ENCODE peak calls at places on chromosomes 7 and 10, in four cellular contexts. P, I, U and C are unnamed samples. For H3K4me1, the result is how much of the 10 kb centered on the place peaks cover.

GRCh38 chr7:158228986-158229385 is 358.6 kb downstream of the PTPRN2 start:
- DNase-seq in P (peak), I (no peak), U (no peak), C (peak)

GRCh38 chr10:78960316-78960800 is 108.4 kb upstream of the ZMIZ1 start:
- DNase-seq in P (no peak), I (peak), U (no peak), C (no peak)

GRCh38 chr10:78916227-78916626 is 152.5 kb upstream of the ZMIZ1 start:
- DNase-seq in P (no peak), I (no peak), U (no peak), C (no peak)

GRCh38 chr10:50582766-50583762 is 40.7 kb downstream of the SGMS1 start:
- DNase-seq in P (peak), I (no peak), U (no peak), C (no peak)

GRCh38 chr10:34187201-34187600 is 627.9 kb downstream of the PARD3 start:
- DNase-seq in P (no peak), I (peak), U (no peak), C (no peak)

GRCh38 chr7:159025161-159025779 is 119.4 kb downstream of the VIPR2 start:
- DNase-seq in P (no peak), I (no peak), U (no peak), C (no peak)

GRCh38 chr7:86964973-86965726 is 94.3 kb downstream of the ELAPOR2 start:
- DNase-seq in P (peak), I (no peak), U (no peak), C (no peak)

GRCh38 chr7:156510966-156511365 is 129.6 kb upstream of the RNF32 start:
- DNase-seq in P (no peak), I (no peak), U (no peak), C (no peak)

GRCh38 chr10:22693371-22693784 is 21.0 kb downstream of the PIP4K2A start:
- DNase-seq in P (no peak), I (peak), U (no peak), C (no peak)

GRCh38 chr10:127989481-127989964 is 82.6 kb downstream of the PTPRE start:
- DNase-seq in P (no peak), I (no peak), U (no peak), C (no peak)

GRCh38 chr10:110420401-110421193 is 77.1 kb upstream of the DUSP5 start:
- DNase-seq in P (no peak), I (peak), U (no peak), C (peak)

GRCh38 chr7:18345641-18346234 is 149.8 kb upstream of the HDAC9 start:
- DNase-seq in P (peak), I (peak), U (peak), C (peak)

GRCh38 chr7:150612925-150613324 is 19.3 kb downstream of the GIMAP6 start:
- DNase-seq in P (no peak), I (no peak), U (no peak), C (no peak)

GRCh38 chr7:54839538-54840213 is 80.7 kb upstream of the SEC61G start:
- DNase-seq in P (peak), I (peak), U (no peak), C (no peak)

GRCh38 chr10:21626457-21627161 is 92.6 kb downstream of the MLLT10 start:
- DNase-seq in P (no peak), I (no peak), U (no peak), C (no peak)

GRCh38 chr7:75967573-75967997 is 26.8 kb downstream of the TMEM120A start:
- DNase-seq in P (no peak), I (no peak), U (no peak), C (no peak)

DNA sequence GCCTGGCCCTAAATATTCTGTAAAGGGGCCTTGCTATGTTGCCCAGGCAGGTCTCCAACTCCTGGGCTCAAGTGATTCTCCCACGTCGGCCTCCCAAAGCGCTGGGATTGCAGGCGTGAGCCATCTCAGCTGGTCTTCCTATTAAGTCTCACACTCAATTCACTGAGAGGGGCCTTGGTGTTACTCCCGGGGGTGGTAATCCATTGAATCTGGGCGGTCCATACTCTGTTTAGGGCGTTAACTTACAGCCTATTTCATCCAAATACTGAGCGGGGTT is 665 bp upstream of the SRRT start:
- DNase-seq in P (peak), I (no peak), U (no peak), C (no peak)
- H3K4me3 ChIP-seq in P (peak), I (peak), U (peak), C (peak)

GRCh38 chr7:101954494-101954893 is 137.1 kb downstream of the CUX1 start:
- DNase-seq in P (no peak), I (no peak), U (peak), C (peak)

GRCh38 chr7:101951757-101952156 is 134.3 kb downstream of the CUX1 start:
- DNase-seq in P (no peak), I (no peak), U (no peak), C (peak)

GRCh38 chr7:101950450-101951119 is 133.2 kb downstream of the CUX1 start:
- DNase-seq in P (peak), I (no peak), U (no peak), C (no peak)

GRCh38 chr7:101952355-101953247 is 135.2 kb downstream of the CUX1 start:
- DNase-seq in P (no peak), I (peak), U (no peak), C (no peak)

GRCh38 chr7:101953248-101953819 is 135.9 kb downstream of the CUX1 start:
- DNase-seq in P (no peak), I (no peak), U (no peak), C (peak)
- H3K4me1 ChIP-seq in P (under half), I (under half), U (half or more), C (half or more)

DNA sequence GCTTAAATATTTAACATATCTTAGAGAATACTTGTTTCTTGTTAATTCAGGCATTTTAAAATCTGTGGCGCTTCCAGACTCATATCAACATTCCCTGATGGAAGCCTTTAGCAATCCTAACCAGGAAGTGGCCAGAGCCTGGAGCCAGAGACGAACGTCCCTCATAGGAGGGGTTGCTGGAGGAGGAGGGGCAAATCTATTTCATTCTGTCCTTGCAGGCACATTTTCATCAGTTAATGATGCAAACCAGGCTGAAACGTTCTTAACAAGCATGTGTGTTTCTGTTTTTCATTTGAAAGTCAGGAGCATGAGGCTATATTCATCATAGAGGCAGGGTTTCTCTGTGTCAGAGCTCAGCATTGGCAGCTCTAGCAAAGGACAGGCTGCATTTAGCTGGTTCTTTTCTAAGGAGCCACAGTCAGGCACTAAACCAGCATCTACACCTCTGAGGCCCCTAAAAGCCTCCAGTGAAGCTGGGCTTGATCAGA is 17.8 kb upstream of the IFIT2 start:
- DNase-seq in P (peak), I (peak), U (no peak), C (no peak)
- H3K4me3 ChIP-seq in P (no peak), I (no peak), U (no peak), C (no peak)

GRCh38 chr7:22433710-22434460 is 66.1 kb downstream of the STEAP1B start:
- DNase-seq in P (peak), I (no peak), U (peak), C (no peak)
- H3K4me1 ChIP-seq in P (under half), I (under half), U (under half), C (under half)

DNA sequence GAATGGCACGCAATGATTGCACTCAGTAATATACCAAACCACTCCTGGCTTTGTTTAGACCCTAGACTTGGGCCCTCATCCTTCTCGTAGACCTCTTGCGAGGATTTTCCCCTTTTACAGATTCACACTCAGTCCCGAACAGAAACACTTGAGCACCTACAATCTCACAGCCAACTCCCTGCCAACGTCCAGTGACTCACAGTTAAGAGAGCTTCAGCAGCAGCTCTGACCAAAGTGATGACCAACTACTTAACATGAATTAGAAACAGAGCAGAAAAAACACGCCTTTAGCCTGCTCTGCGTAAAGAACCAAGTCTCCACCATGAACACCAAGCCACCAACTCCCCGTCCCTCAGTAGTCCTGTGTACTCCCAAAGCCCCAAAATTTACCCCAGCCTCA is 2.2 kb downstream of the DNAJC30 start:
- DNase-seq in P (no peak), I (no peak), U (no peak), C (no peak)
- H3K4me3 ChIP-seq in P (no peak), I (no peak), U (peak), C (no peak)

GRCh38 chr10:86706401-86706841 is 38.1 kb downstream of the LDB3 start:
- DNase-seq in P (no peak), I (no peak), U (no peak), C (no peak)
- H3K4me1 ChIP-seq in P (under half), I (under half), U (under half), C (under half)

DNA sequence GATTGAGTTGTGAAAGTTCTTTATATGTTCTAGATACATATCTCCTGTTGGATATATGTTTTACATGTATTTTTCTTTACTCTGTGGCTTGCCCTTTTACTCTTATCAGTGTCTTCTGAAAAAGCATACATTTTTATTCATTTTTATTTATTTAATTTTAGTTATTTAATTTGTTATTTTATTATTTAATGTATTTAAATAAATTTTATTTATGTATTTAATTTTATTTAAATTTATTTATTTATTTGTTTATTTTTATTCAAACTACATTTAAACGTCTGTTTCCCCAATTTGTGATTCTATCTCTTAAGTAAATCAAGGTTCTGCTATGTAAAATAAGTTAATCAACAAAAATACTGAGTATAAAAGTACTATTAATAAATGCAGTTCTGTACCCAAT is 279.1 kb upstream of the AKR1E2 start:
- DNase-seq in P (no peak), I (no peak), U (no peak), C (no peak)
- H3K4me3 ChIP-seq in P (no peak), I (no peak), U (no peak), C (no peak)

DNA sequence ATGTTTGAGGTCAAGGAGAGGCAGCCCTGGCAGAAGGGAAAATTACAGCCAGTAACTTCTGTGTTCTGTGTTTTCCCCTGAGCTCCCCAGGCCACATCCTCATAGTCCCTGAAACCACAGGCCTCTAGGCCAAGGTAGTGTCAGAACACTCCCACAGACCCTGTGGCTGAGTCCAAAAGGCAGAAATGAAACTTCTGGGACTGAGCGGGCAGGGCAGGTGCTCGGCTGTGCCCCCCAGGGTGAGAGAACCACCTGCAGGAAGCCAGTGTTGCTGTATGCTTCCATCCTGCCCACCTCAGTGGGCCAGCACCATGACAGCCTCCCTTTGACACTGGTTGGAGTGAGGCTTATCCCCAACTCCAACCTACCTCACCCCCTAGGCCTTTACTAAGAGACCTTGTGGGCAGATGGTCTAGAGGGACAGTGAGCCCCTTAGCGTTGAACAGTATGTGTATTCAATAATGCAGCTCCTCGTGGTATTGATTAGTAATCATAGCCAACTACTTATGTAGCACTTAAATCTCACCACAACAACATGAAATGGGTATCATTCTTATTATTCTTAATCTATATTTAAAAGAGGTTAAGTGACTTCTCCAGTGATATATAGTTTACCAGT is 30.3 kb downstream of the PIK3CG start:
- DNase-seq in P (no peak), I (no peak), U (peak), C (peak)
- H3K4me1 ChIP-seq in P (under half), I (under half), U (under half), C (under half)